ENCODE peak calls at places on chromosomes 7 and 10, in eight cellular contexts. Q is sigmoid colon, E is spleen, U is prostate gland, V is HL-60, N is GM12891, P is HCT116, R is GM12892. H is an unnamed sample.

GRCh38 chr7:30411173-30411572 is 67.4 kb downstream of the NOD1 start:
- DNase-seq in R (no peak), P (no peak), E (no peak), V (peak), N (no peak), U (no peak), Q (no peak), H (no peak)

GRCh38 chr7:83836028-83836427 is 187.1 kb upstream of the SEMA3E start:
- DNase-seq in U (no peak), V (no peak), P (no peak), Q (no peak), E (no peak), R (no peak), N (no peak), H (no peak)

GRCh38 chr10:131852161-131852822 is 48.5 kb upstream of the PPP2R2D start:
- DNase-seq in E (peak), Q (peak), R (no peak), U (no peak), P (no peak), N (no peak), V (no peak), H (no peak)

GRCh38 chr10:90592903-90593302 is 264.9 kb downstream of the HTR7 start:
- DNase-seq in Q (no peak), R (no peak), P (peak), E (peak), V (peak), N (peak), U (no peak), H (no peak)

GRCh38 chr7:5630670-5631069 is 150.8 kb downstream of the RNF216 start:
- DNase-seq in V (no peak), R (no peak), N (no peak), E (peak), U (no peak), P (no peak), Q (no peak), H (no peak)

GRCh38 chr10:90862908-90863514 is 5.2 kb upstream of the HTR7 start:
- DNase-seq in Q (no peak), E (no peak), N (no peak), U (no peak), P (no peak), V (no peak), R (no peak), H (no peak)

GRCh38 chr7:140159487-140159886 is 17.3 kb downstream of the KDM7A start:
- DNase-seq in V (no peak), P (no peak), N (no peak), U (no peak), Q (no peak), E (no peak), R (no peak), H (no peak)

GRCh38 chr7:50349963-50350944 is 45.7 kb downstream of the IKZF1 start:
- DNase-seq in R (no peak), E (peak), P (no peak), U (no peak), V (no peak), Q (peak), N (peak), H (no peak)

GRCh38 chr7:30168800-30169584 is 34.2 kb downstream of the MTURN start:
- DNase-seq in R (no peak), P (no peak), Q (no peak), U (no peak), N (no peak), E (no peak), V (no peak), H (no peak)

GRCh38 chr7:35800718-35801391 is at the start of gene SEPTIN7:
- DNase-seq in V (peak), R (peak), Q (peak), P (peak), E (peak), N (peak), U (peak), H (peak)

GRCh38 chr10:95121904-95122303 is 52.6 kb upstream of the CYP2C8 start:
- DNase-seq in Q (no peak), V (no peak), R (no peak), U (no peak), N (no peak), P (no peak), E (no peak), H (no peak)

GRCh38 chr10:14820010-14820774 is 17.6 kb downstream of the CDNF start:
- DNase-seq in U (no peak), P (no peak), V (no peak), R (no peak), N (no peak), Q (no peak), E (no peak), H (no peak)

GRCh38 chr10:63670291-63670898 is 149.2 kb downstream of the REEP3 start:
- DNase-seq in V (no peak), N (no peak), Q (no peak), P (no peak), E (no peak), U (no peak), R (no peak), H (no peak)

GRCh38 chr7:41900532-41900931 is 197.6 kb upstream of the INHBA start:
- DNase-seq in U (no peak), N (no peak), P (no peak), V (no peak), E (no peak), Q (no peak), R (no peak), H (no peak)

GRCh38 chr7:137579913-137580640 is 236.5 kb upstream of the PTN start:
- DNase-seq in E (no peak), U (no peak), Q (no peak), P (no peak), V (no peak), R (no peak), N (no peak), H (no peak)

GRCh38 chr10:30491204-30491603 is 57.2 kb downstream of the MAP3K8 start:
- DNase-seq in E (no peak), N (no peak), Q (no peak), R (no peak), U (no peak), V (peak), P (no peak), H (no peak)

GRCh38 chr7:38335123-38335489 is 61.7 kb upstream of the TARP start:
- DNase-seq in E (no peak), Q (no peak), N (no peak), V (peak), U (no peak), R (no peak), P (no peak), H (no peak)

GRCh38 chr7:90948085-90948484 is 316.1 kb upstream of the FZD1 start:
- DNase-seq in E (no peak), Q (no peak), P (no peak), V (no peak), N (no peak), U (no peak), R (no peak), H (no peak)

GRCh38 chr7:90951229-90951628 is 313.0 kb upstream of the FZD1 start:
- DNase-seq in U (no peak), Q (no peak), V (no peak), P (no peak), E (no peak), R (no peak), N (no peak), H (no peak)

GRCh38 chr7:90952649-90952991 is 311.6 kb upstream of the FZD1 start:
- DNase-seq in R (no peak), P (no peak), U (no peak), Q (no peak), E (no peak), V (no peak), N (no peak), H (no peak)

GRCh38 chr7:90955641-90956207 is 308.5 kb upstream of the FZD1 start:
- DNase-seq in V (no peak), U (no peak), N (no peak), E (no peak), P (no peak), Q (no peak), R (no peak), H (no peak)

DNA sequence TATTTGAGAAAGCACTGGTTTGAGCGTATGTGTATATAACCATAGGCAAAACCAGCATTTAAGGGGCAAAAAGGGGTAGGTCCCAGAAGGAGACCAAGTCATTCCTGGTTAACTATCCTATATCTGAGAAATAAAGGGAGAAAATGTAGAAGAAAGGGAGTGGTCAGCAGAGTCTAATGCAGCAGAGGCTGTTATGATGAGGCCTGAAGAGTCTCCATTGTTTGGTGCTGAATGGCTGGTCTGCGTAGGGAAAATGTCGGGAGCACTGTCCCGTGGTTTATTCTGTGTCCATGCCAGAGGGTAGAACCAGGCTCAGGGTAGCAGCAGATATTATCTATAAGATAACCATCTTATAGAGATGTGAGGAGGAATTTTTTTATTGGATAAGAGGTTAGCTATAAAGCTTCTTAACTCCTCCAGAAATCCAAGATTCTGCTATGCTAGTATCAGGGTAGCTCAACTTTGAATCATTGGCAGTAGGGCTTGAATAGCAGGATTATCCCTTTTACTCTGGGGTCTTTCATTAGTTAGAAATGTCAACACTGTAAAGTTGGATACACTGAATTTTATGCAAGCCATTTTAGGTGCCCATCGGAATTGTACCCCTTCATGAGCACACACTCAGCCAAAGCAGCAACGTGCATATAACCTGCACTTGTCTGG is 312.1 kb upstream of the FZD1 start:
- DNase-seq in R (no peak), Q (no peak), N (no peak), P (no peak), E (no peak), V (no peak), U (no peak), H (no peak)
- TF ChIP-seq POLR2AphosphoS5 in R (no peak), Q (no peak), N (no peak), P (no peak), E (no peak), V (no peak), U (no peak), H (no peak)

GRCh38 chr10:2858452-2858851 is 208.9 kb upstream of the PFKP start:
- DNase-seq in N (no peak), R (no peak), V (no peak), E (no peak), P (no peak), U (no peak), Q (no peak), H (no peak)

GRCh38 chr10:2851544-2851943 is 215.8 kb upstream of the PFKP start:
- DNase-seq in U (no peak), R (no peak), P (no peak), E (no peak), V (no peak), N (no peak), Q (no peak), H (no peak)

GRCh38 chr10:2850202-2850601 is 217.1 kb upstream of the PFKP start:
- DNase-seq in Q (no peak), N (no peak), R (no peak), U (no peak), E (no peak), V (no peak), P (no peak), H (no peak)

GRCh38 chr10:2856598-2856997 is 210.8 kb upstream of the PFKP start:
- DNase-seq in V (no peak), E (no peak), U (no peak), Q (no peak), R (no peak), P (no peak), N (no peak), H (no peak)

GRCh38 chr10:2852574-2853323 is 214.6 kb upstream of the PFKP start:
- DNase-seq in R (no peak), Q (no peak), N (no peak), V (no peak), U (no peak), E (no peak), P (no peak), H (no peak)
- TF ChIP-seq POLR2AphosphoS5 in R (no peak), Q (no peak), N (no peak), V (no peak), U (no peak), E (no peak), P (no peak), H (no peak)

GRCh38 chr7:141231018-141231792 is 157.3 kb downstream of the TMEM178B start:
- DNase-seq in E (no peak), U (no peak), Q (no peak), P (peak), N (no peak), R (no peak), V (no peak), H (no peak)
- TF ChIP-seq POLR2AphosphoS5 in E (no peak), U (no peak), Q (no peak), P (no peak), N (no peak), R (no peak), V (no peak), H (no peak)

GRCh38 chr7:115096262-115096661 is 174.4 kb downstream of the MDFIC start:
- DNase-seq in U (no peak), P (no peak), R (no peak), E (no peak), Q (no peak), V (no peak), N (no peak), H (no peak)
- TF ChIP-seq POLR2AphosphoS5 in U (no peak), P (no peak), R (no peak), E (no peak), Q (no peak), V (no peak), N (no peak), H (no peak)

DNA sequence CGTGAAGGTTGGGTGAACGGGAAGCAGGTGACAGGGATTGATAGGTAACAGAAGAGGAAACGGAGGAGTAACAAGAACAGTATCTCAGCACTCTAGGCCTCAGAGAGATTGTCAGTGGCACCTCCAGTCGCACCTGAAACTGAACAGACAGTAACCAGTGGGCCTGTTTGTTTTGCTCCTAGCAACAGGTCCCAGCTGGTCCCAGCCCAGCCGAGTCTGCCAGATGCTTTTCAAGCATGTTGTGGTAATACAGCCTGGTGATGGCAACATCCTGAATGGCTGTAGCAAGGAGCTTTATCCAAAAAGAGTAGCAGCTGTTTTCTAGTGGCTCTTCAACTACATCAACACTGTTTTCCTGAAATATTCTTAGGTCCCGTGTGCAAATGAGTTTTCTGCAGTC is 4.7 kb downstream of the CACNB2 start:
- DNase-seq in Q (peak), R (no peak), N (no peak), P (no peak), E (no peak), V (no peak), U (peak), H (no peak)
- TF ChIP-seq POLR2AphosphoS5 in Q (peak), R (no peak), N (no peak), P (no peak), E (no peak), V (no peak), U (no peak), H (no peak)

GRCh38 chr10:22988581-22989360 is 60.9 kb downstream of the ARMC3 start:
- DNase-seq in N (peak), U (peak), V (peak), R (no peak), Q (peak), P (peak), E (no peak), H (no peak)
- TF ChIP-seq POLR2AphosphoS5 in N (no peak), U (peak), V (no peak), R (no peak), Q (peak), P (no peak), E (no peak), H (peak)

GRCh38 chr7:24201221-24201620 is 82.8 kb upstream of the NPY start:
- DNase-seq in V (no peak), Q (no peak), E (no peak), P (no peak), U (no peak), R (no peak), N (no peak), H (no peak)

GRCh38 chr7:24197852-24198251 is 86.1 kb upstream of the NPY start:
- DNase-seq in Q (no peak), E (no peak), R (no peak), V (no peak), N (no peak), P (no peak), U (no peak), H (no peak)

GRCh38 chr7:24199978-24200377 is 84.0 kb upstream of the NPY start:
- DNase-seq in V (no peak), N (no peak), Q (no peak), U (no peak), E (no peak), R (no peak), P (no peak), H (no peak)

DNA sequence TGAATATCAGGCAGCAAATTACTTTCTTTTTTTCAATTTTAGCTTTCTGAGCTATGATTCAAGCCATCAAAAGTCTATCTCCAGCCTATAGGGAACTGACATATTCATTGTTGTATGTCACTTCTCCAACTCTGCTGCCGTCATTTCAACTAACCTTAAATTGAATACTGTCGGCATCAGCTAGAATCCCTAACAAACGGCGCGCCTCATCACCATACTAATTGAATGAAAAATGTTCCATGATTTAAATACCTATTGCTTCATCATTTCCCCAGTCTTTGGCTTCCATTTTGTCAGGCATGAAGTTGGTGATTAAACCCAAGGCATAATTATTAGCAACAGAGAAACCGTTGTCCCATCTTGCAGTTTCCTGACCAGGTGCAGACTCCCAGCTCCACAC is 83.6 kb upstream of the NPY start:
- DNase-seq in Q (no peak), E (no peak), P (no peak), R (no peak), N (no peak), V (no peak), U (no peak), H (no peak)
- TF ChIP-seq POLR2AphosphoS5 in Q (no peak), E (no peak), P (no peak), R (no peak), N (no peak), V (no peak), U (no peak), H (no peak)